ENCODE peak calls at places on chromosomes 4 and X, in seven cellular contexts. A is WTC11, N is globus pallidus, K is AG10803, J is tibial nerve, E is stomach, D is GM20000. Q is an unnamed sample.

GRCh38 chr4:8848507-8849265 is 23.0 kb downstream of the HMX1 start:
- DNase-seq in D (no peak), K (no peak), N (no peak), E (no peak), A (no peak), J (no peak), Q (no peak)

GRCh38 chrX:9746148-9746880 is 19.3 kb downstream of the GPR143 start:
- DNase-seq in E (no peak), N (no peak), K (peak; percentile 31), J (no peak), A (no peak), D (no peak), Q (no peak)

GRCh38 chrX:10620121-10620699 is at the start of gene MID1:
- DNase-seq in D (peak; percentile 11), E (peak; percentile 66), K (peak; percentile 68), N (peak; percentile 49), A (peak; percentile 74), J (peak; percentile 30), Q (peak; percentile 81)

GRCh38 chr4:31548823-31549222 is 828.7 kb downstream of the PCDH7 start:
- DNase-seq in J (no peak), K (no peak), A (no peak), N (peak; percentile 11), E (no peak), D (no peak), Q (peak; percentile 72)

GRCh38 chrX:10064736-10065135 is 92.0 kb upstream of the CLCN4 start:
- DNase-seq in K (no peak), J (no peak), D (no peak), E (peak; percentile 46), N (no peak), A (no peak), Q (peak; percentile 79)

GRCh38 chrX:15946783-15947550 is 92.4 kb upstream of the AP1S2 start:
- DNase-seq in D (no peak), N (no peak), J (no peak), K (peak; percentile 87), E (no peak), A (no peak), Q (no peak)

GRCh38 chrX:44088755-44089154 is 115.6 kb upstream of the NDP start:
- DNase-seq in K (peak; percentile 18), E (no peak), D (no peak), N (no peak), A (no peak), J (no peak), Q (no peak)

GRCh38 chrX:104921606-104922205 is 298.8 kb downstream of the TEX13A start:
- DNase-seq in A (no peak), E (no peak), N (no peak), K (no peak), D (no peak), J (no peak), Q (no peak)

GRCh38 chr4:3174371-3175338 is 74.3 kb upstream of the MSANTD1 start:
- DNase-seq in K (no peak), E (no peak), J (no peak), D (no peak), A (no peak), N (no peak), Q (no peak)